ENCODE peak calls at places on chromosomes 7 and 10, in eight cellular contexts. Q is adrenal gland; H is CD4-positive, alpha-beta T cell; N is nephron progenitor cell; Y is IMR-90; S is endothelial cell; M is fibroblast of mammary gland; W is CD14-positive monocyte. Z is an unnamed sample.

GRCh38 chr7:134691820-134692705 is 45.4 kb downstream of the BPGM start:
- DNase-seq in Q (no peak), H (no peak), N (no peak), Y (peak; percentile 52), S (no peak), M (peak; percentile 54), W (no peak), Z (peak; percentile 64)

GRCh38 chr7:80795174-80795573 is 123.7 kb downstream of the SEMA3C start:
- DNase-seq in Q (no peak), H (no peak), N (no peak), Y (no peak), S (no peak), M (peak; percentile 89), W (no peak), Z (no peak)

GRCh38 chr7:111568870-111569462 is 6.7 kb upstream of the IMMP2L start:
- DNase-seq in Q (no peak), H (no peak), N (no peak), Y (no peak), S (no peak), M (no peak), W (no peak), Z (no peak)

GRCh38 chr7:128121731-128122576 is 90.7 kb upstream of the LRRC4 start:
- DNase-seq in Q (no peak), H (no peak), N (peak; percentile 59), Y (no peak), S (no peak), M (peak; percentile 56), W (peak; percentile 73), Z (no peak)

GRCh38 chr7:12729112-12729511 is 41.7 kb downstream of the ARL4A start:
- DNase-seq in Q (peak; percentile 68), H (no peak), N (no peak), Y (peak; percentile 15), S (no peak), M (peak; percentile 54), W (peak; percentile 55), Z (no peak)

GRCh38 chr10:93595378-93596288 is 5.4 kb downstream of the RBP4 start:
- DNase-seq in Q (no peak), H (no peak), N (no peak), Y (no peak), S (no peak), M (no peak), W (no peak), Z (no peak)

GRCh38 chr7:15505761-15506160 is 56.1 kb downstream of the AGMO start:
- DNase-seq in Q (no peak), H (no peak), N (no peak), Y (no peak), S (no peak), M (no peak), W (no peak), Z (no peak)

GRCh38 chr10:42980553-42981357 is 96.1 kb upstream of the RET start:
- DNase-seq in Q (no peak), H (no peak), N (no peak), Y (no peak), S (no peak), M (no peak), W (peak; percentile 23), Z (no peak)

GRCh38 chr7:88759216-88759955 is at the start of gene ZNF804B:
- DNase-seq in Q (peak; percentile 10), H (no peak), N (peak; percentile 78), Y (no peak), S (peak; percentile 44), M (no peak), W (no peak), Z (peak; percentile 42)

GRCh38 chr10:60441515-60441914 is 51.8 kb upstream of the ANK3 start:
- DNase-seq in Q (no peak), H (no peak), N (no peak), Y (peak; percentile 43), S (no peak), M (peak; percentile 48), W (no peak), Z (no peak)

GRCh38 chr7:98038731-98039130 is 48.7 kb upstream of the OCM2 start:
- DNase-seq in Q (no peak), H (no peak), N (no peak), Y (no peak), S (no peak), M (no peak), W (no peak), Z (no peak)

GRCh38 chr10:91759581-91759986 is 38.6 kb upstream of the TNKS2 start:
- DNase-seq in Q (no peak), H (no peak), N (no peak), Y (peak; percentile 50), S (no peak), M (peak; percentile 44), W (no peak), Z (no peak)

GRCh38 chr7:101690061-101690460 is 61.0 kb upstream of the MYL10 start:
- DNase-seq in Q (no peak), H (no peak), N (no peak), Y (no peak), S (no peak), M (no peak), W (no peak), Z (no peak)

GRCh38 chr7:101693498-101694091 is 64.5 kb upstream of the MYL10 start:
- DNase-seq in Q (no peak), H (no peak), N (no peak), Y (no peak), S (no peak), M (no peak), W (no peak), Z (no peak)

GRCh38 chr7:101688995-101689907 is 60.2 kb upstream of the MYL10 start:
- DNase-seq in Q (no peak), H (no peak), N (no peak), Y (no peak), S (no peak), M (no peak), W (no peak), Z (no peak)

GRCh38 chr7:101688183-101688831 is 59.2 kb upstream of the MYL10 start:
- DNase-seq in Q (peak; percentile 67), H (peak; percentile 72), N (peak; percentile 95), Y (peak; percentile 46), S (peak; percentile 90), M (peak; percentile 45), W (peak; percentile 80), Z (peak; percentile 88)

DNA sequence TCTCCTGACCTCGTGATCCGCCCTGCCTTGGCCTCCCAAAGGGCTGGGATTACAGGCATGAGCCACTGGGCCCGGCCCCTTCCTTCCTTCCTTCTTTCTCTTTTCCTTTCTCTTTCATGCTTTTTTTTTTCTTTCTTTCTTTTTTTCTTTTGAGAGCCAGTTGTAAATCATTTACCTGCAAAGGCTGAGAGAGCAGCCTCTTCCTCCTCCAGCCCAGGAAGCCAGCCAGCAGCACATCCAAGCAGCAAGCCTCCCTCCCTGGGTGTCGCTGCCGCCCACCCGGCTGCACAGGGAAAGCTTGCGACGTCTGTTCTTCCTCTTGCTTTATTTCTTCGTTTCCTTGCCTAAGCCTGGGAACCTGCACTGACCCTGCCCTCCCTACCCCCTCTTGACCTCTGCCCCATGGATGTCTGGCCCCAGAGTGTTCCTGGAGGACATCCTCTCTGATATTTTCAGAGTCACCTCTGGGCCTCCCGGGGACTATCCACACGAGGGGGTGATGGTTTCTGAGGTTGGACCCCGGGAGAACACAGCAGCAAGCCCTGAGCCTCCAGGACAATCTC is 62.8 kb upstream of the MYL10 start:
- DNase-seq in Q (no peak), H (no peak), N (peak; percentile 33), Y (no peak), S (peak; percentile 17), M (no peak), W (no peak), Z (no peak)
- TF ChIP-seq CTCF in Q (no peak), H (no peak), N (no peak), Y (no peak), S (no peak), M (no peak), W (no peak), Z (no peak)

GRCh38 chr10:104488046-104488832 is 134.6 kb downstream of the CFAP58 start:
- DNase-seq in Q (peak; percentile 43), H (no peak), N (no peak), Y (no peak), S (no peak), M (no peak), W (no peak), Z (no peak)

GRCh38 chr10:104486803-104487202 is 133.2 kb downstream of the CFAP58 start:
- DNase-seq in Q (no peak), H (no peak), N (no peak), Y (no peak), S (no peak), M (no peak), W (no peak), Z (no peak)

DNA sequence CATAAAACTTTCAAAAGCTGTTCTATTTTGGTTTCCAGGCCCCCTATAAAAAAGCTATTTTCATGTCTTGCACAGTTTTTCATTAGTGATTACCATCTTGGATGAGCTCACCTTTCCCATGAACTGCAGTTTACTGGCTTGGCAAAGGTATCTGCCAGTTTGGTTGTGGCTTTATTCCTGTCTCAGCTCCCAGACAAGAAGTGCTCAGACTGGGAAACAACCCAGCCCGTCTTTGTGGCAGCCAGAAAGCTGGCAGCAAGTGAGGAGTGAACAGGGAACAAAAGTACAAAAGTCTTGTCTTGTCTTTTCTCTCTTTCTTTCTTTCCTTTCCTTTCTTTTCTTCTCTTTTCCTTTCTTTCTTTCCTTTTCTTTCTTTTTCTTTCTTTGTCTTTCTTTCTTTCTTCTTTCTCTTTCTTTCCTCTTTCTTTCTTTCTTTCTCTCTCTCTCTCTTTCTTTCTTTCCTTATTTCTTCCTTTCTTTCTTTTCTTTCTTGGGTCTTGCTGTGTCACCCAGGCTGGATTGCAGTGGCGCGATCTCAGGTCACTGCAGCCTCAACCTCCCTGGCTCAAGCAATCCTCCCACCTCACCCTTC is 138.8 kb downstream of the CFAP58 start:
- DNase-seq in Q (peak; percentile 41), H (no peak), N (no peak), Y (no peak), S (no peak), M (no peak), W (no peak), Z (no peak)
- TF ChIP-seq CTCF in Q (no peak), H (no peak), N (no peak), Y (no peak), S (no peak), M (no peak), W (no peak), Z (no peak)

GRCh38 chr7:25600521-25600920 is 372.2 kb upstream of the NPVF start:
- DNase-seq in Q (no peak), H (no peak), N (no peak), Y (no peak), S (no peak), M (no peak), W (no peak), Z (no peak)
- TF ChIP-seq CTCF in Q (no peak), H (no peak), N (no peak), Y (no peak), S (no peak), M (no peak), W (no peak), Z (no peak)

GRCh38 chr10:79178070-79178576 is 109.4 kb downstream of the ZMIZ1 start:
- DNase-seq in Q (no peak), H (no peak), N (no peak), Y (no peak), S (no peak), M (no peak), W (no peak), Z (no peak)

GRCh38 chr10:79179404-79180309 is 110.9 kb downstream of the ZMIZ1 start:
- DNase-seq in Q (peak; percentile 26), H (no peak), N (peak; percentile 61), Y (no peak), S (peak; percentile 52), M (no peak), W (no peak), Z (no peak)

GRCh38 chr10:79180619-79181221 is 112.0 kb downstream of the ZMIZ1 start:
- DNase-seq in Q (no peak), H (no peak), N (no peak), Y (no peak), S (no peak), M (no peak), W (no peak), Z (no peak)

GRCh38 chr10:79176949-79177602 is 108.3 kb downstream of the ZMIZ1 start:
- DNase-seq in Q (peak; percentile 85), H (no peak), N (no peak), Y (peak; percentile 43), S (peak; percentile 33), M (no peak), W (no peak), Z (no peak)

GRCh38 chr10:79178614-79179403 is 110.0 kb downstream of the ZMIZ1 start:
- DNase-seq in Q (peak; percentile 41), H (no peak), N (peak; percentile 58), Y (peak; percentile 93), S (peak; percentile 74), M (peak; percentile 88), W (no peak), Z (no peak)
- TF ChIP-seq CTCF in Q (no peak), H (no peak), N (no peak), Y (peak; percentile 5), S (no peak), M (no peak), W (no peak), Z (no peak)